ENCODE peak calls at places on chromosomes 4 and X, in four cellular contexts. F is NCI-H510A treated with DMSO at 0.1 percent for 48 hours, Z is D341Med, T is WTC11. I is an unnamed sample.
A peak's percentile ranks its signal among the peaks of the same experiment; 100 is the strongest.

GRCh38 chr4:93187441-93187840 is 641.1 kb upstream of the ATOH1 start:
- DNase-seq in F (no peak), Z (no peak), T (no peak), I (no peak)

GRCh38 chrX:155048997-155049619 is 21.8 kb downstream of the CMC4 start:
- DNase-seq in Z (peak; percentile 64), T (peak; percentile 64), F (peak; percentile 1), I (no peak)

GRCh38 chrX:50161143-50161542 is 39.7 kb downstream of the AKAP4 start:
- DNase-seq in Z (no peak), T (no peak), F (no peak), I (no peak)

GRCh38 chrX:2397648-2398340 is 103.0 kb downstream of the DHRSX start:
- DNase-seq in T (no peak), Z (peak; percentile 65), F (no peak), I (no peak)

GRCh38 chrX:40108084-40108958 is 10.6 kb upstream of the BCOR start:
- DNase-seq in F (peak; percentile 12), T (peak; percentile 31), Z (no peak), I (no peak)

GRCh38 chr4:83852085-83852451 is 316.2 kb downstream of the GPAT3 start:
- DNase-seq in Z (no peak), F (no peak), T (no peak), I (no peak)

GRCh38 chr4:25088342-25088952 is 57.7 kb upstream of the LGI2 start:
- DNase-seq in Z (no peak), F (no peak), T (no peak), I (no peak)

GRCh38 chr4:177052211-177052725 is 257.4 kb upstream of the NEIL3 start:
- DNase-seq in F (no peak), Z (peak; percentile 67), T (no peak), I (no peak)

GRCh38 chr4:30962949-30963348 is 242.8 kb downstream of the PCDH7 start:
- DNase-seq in F (no peak), Z (no peak), T (no peak), I (no peak)

GRCh38 chr4:154399259-154399974 is 92.2 kb downstream of the DCHS2 start:
- DNase-seq in T (no peak), F (no peak), Z (no peak), I (no peak)

GRCh38 chr4:43410636-43411035 is 518.1 kb downstream of the GRXCR1 start:
- DNase-seq in Z (no peak), T (no peak), F (no peak), I (no peak)

GRCh38 chr4:128277856-128278255 is 9.8 kb downstream of the PGRMC2 start:
- DNase-seq in Z (no peak), T (no peak), F (no peak), I (no peak)

GRCh38 chrX:137916090-137916746 is 350.3 kb downstream of the ZIC3 start:
- DNase-seq in T (peak; percentile 13), F (no peak), Z (no peak), I (no peak)

GRCh38 chr4:113749178-113749577 is 12.4 kb downstream of the CAMK2D start:
- DNase-seq in F (no peak), T (no peak), Z (no peak), I (no peak)

GRCh38 chr4:103482893-103483292 is 236.9 kb downstream of the TACR3 start:
- DNase-seq in F (no peak), T (no peak), Z (peak; percentile 78), I (no peak)

GRCh38 chrX:77527233-77528001 is 80.2 kb downstream of the FGF16 start:
- DNase-seq in F (no peak), Z (no peak), T (peak; percentile 18), I (no peak)

GRCh38 chr4:90030953-90031352 is 96.2 kb upstream of the CCSER1 start:
- DNase-seq in Z (peak; percentile 36), T (peak; percentile 12), F (no peak), I (no peak)

GRCh38 chr4:80255374-80256095 is 10.9 kb upstream of the FGF5 start:
- DNase-seq in T (no peak), F (no peak), Z (no peak), I (no peak)

GRCh38 chr4:23039813-23040212 is 347.1 kb downstream of the GBA3 start:
- DNase-seq in T (no peak), F (no peak), Z (no peak), I (no peak)

GRCh38 chr4:174154455-174154854 is 129.0 kb downstream of the FBXO8 start:
- DNase-seq in T (no peak), Z (no peak), F (no peak), I (no peak)

GRCh38 chr4:123832173-123833026 is 435.8 kb downstream of the SPRY1 start:
- DNase-seq in Z (no peak), F (no peak), T (no peak), I (peak; percentile 63)